ENCODE peak calls at places on chromosomes 6 and 20, in seven cellular contexts. V is body of pancreas, G is A549, P is astrocyte, C is upper lobe of left lung, M is upper lobe of right lung, W is adrenal gland. H is an unnamed sample.

GRCh38 chr6:83160167-83160566 is 32.9 kb downstream of the PGM3 start:
- DNase-seq in V (no peak), G (no peak), P (no peak), C (no peak), M (no peak), W (no peak), H (peak; percentile 63)

GRCh38 chr6:93453956-93454355 is 34.6 kb upstream of the EPHA7 start:
- DNase-seq in V (no peak), G (no peak), P (no peak), C (no peak), M (no peak), W (no peak), H (no peak)

GRCh38 chr20:63810730-63811490 is 20.2 kb downstream of the ZBTB46 start:
- DNase-seq in V (no peak), G (no peak), P (no peak), C (no peak), M (no peak), W (no peak), H (no peak)

GRCh38 chr6:71386215-71386614 is 97.6 kb downstream of the OGFRL1 start:
- DNase-seq in V (no peak), G (no peak), P (no peak), C (no peak), M (no peak), W (no peak), H (no peak)

GRCh38 chr6:53730767-53731166 is 64.0 kb upstream of the LRRC1 start:
- DNase-seq in V (no peak), G (no peak), P (no peak), C (no peak), M (no peak), W (no peak), H (no peak)

GRCh38 chr20:4295226-4295625 is 279.9 kb upstream of the RNF24 start:
- DNase-seq in V (no peak), G (no peak), P (no peak), C (no peak), M (no peak), W (no peak), H (no peak)

GRCh38 chr6:94785514-94785913 is 791.8 kb upstream of the MANEA start:
- DNase-seq in V (no peak), G (no peak), P (no peak), C (no peak), M (no peak), W (no peak), H (no peak)

GRCh38 chr20:7868108-7868507 is 72.2 kb downstream of the HAO1 start:
- DNase-seq in V (no peak), G (no peak), P (no peak), C (no peak), M (no peak), W (no peak), H (no peak)

GRCh38 chr6:38348366-38348765 is 291.4 kb downstream of the BTBD9 start:
- DNase-seq in V (no peak), G (no peak), P (no peak), C (no peak), M (no peak), W (no peak), H (no peak)

GRCh38 chr6:99458319-99458718 is 33.2 kb upstream of the PNISR start:
- DNase-seq in V (no peak), G (peak; percentile 58), P (peak; percentile 7), C (no peak), M (no peak), W (no peak), H (peak; percentile 39)

GRCh38 chr20:10466325-10466724 is 31.2 kb downstream of the SLX4IP start:
- DNase-seq in V (no peak), G (no peak), P (peak; percentile 75), C (no peak), M (no peak), W (no peak), H (peak; percentile 7)

GRCh38 chr6:305371-306206 is 13.3 kb downstream of the DUSP22 start:
- DNase-seq in V (no peak), G (no peak), P (no peak), C (peak; percentile 15), M (no peak), W (no peak), H (no peak)

GRCh38 chr20:50625986-50626677 is 65.2 kb downstream of the RIPOR3 start:
- DNase-seq in V (peak; percentile 41), G (peak; percentile 73), P (no peak), C (peak; percentile 25), M (no peak), W (no peak), H (peak; percentile 71)

GRCh38 chr20:32509639-32510066 is 75.5 kb downstream of the NOL4L start:
- DNase-seq in V (no peak), G (peak; percentile 23), P (no peak), C (peak; percentile 31), M (no peak), W (no peak), H (no peak)
- TF ChIP-seq CTCF in V (no peak), G (peak; percentile 8), P (no peak), C (no peak), M (peak; percentile 27), W (peak; percentile 21), H (no peak)

GRCh38 chr6:26030716-26031115 is 56.5 kb upstream of the HFE start:
- DNase-seq in V (no peak), G (no peak), P (no peak), C (no peak), M (no peak), W (no peak), H (no peak)

GRCh38 chr6:26028753-26029569 is 58.3 kb upstream of the HFE start:
- DNase-seq in V (no peak), G (peak; percentile 46), P (no peak), C (no peak), M (no peak), W (no peak), H (no peak)

GRCh38 chr6:26031151-26031594 is 56.1 kb upstream of the HFE start:
- DNase-seq in V (no peak), G (peak; percentile 43), P (no peak), C (no peak), M (no peak), W (no peak), H (no peak)

GRCh38 chr6:26029570-26029856 is 57.7 kb upstream of the HFE start:
- DNase-seq in V (no peak), G (no peak), P (no peak), C (no peak), M (no peak), W (no peak), H (no peak)

DNA sequence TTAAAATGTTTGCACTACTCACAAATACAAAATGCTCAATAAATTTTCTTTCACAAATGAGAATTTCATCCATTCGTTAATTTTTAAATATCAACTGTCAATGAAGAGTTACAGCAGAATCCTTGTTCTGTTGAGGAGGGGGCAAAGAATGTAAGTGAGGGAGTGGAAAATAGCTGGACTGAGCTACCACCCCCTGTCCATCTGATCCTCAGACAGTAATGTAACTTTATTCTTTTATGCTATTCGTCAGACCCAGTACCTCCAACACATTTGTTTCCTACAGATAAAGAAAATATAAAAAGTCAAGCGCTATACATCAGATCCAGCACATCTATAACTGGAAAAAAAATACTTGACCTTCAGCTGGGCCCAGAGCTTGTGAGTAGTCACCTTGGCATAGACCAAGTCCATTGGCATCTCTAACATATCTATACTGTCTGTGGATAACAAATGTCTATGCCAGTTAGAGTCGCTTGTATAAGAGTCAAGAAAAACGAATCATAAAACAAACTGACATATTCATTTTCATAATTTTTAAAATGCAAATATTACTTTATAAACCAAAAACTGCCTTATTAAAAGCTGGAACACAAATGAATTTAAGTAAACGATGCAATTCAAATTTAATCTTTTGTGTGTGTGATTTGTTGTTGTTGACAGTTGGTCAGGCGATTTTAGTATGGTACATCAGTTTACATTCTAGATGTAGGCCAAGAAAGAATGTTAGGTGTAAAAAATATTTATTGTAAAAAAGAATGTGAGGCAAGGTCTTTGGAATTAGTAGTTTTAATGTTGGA is 57.2 kb upstream of the HFE start:
- DNase-seq in V (no peak), G (no peak), P (no peak), C (no peak), M (no peak), W (no peak), H (no peak)
- H3K4me1 ChIP-seq in V (peaks cover 43% of the 10 kb centered on the region), G (peaks cover 48% of the 10 kb centered on the region), P (peaks cover 37% of the 10 kb centered on the region), C (peaks cover 25% of the 10 kb centered on the region), M (peaks cover 23% of the 10 kb centered on the region), W (peaks cover 37% of the 10 kb centered on the region), H (peaks cover 23% of the 10 kb centered on the region)

GRCh38 chr6:159170999-159171712 is 2.0 kb downstream of the FNDC1 start:
- DNase-seq in V (no peak), G (no peak), P (peak; percentile 86), C (no peak), M (no peak), W (no peak), H (peak; percentile 81)

GRCh38 chr6:159169557-159170332 is 545 bp downstream of the FNDC1 start:
- DNase-seq in V (no peak), G (peak; percentile 23), P (peak; percentile 51), C (no peak), M (no peak), W (peak; percentile 20), H (peak; percentile 55)

GRCh38 chr6:159170333-159170672 is 1.1 kb downstream of the FNDC1 start:
- DNase-seq in V (no peak), G (no peak), P (peak; percentile 48), C (no peak), M (no peak), W (no peak), H (no peak)

GRCh38 chr6:159168536-159169192 is 536 bp upstream of the FNDC1 start:
- DNase-seq in V (no peak), G (peak; percentile 48), P (peak; percentile 36), C (peak; percentile 44), M (no peak), W (peak; percentile 21), H (peak; percentile 64)

DNA sequence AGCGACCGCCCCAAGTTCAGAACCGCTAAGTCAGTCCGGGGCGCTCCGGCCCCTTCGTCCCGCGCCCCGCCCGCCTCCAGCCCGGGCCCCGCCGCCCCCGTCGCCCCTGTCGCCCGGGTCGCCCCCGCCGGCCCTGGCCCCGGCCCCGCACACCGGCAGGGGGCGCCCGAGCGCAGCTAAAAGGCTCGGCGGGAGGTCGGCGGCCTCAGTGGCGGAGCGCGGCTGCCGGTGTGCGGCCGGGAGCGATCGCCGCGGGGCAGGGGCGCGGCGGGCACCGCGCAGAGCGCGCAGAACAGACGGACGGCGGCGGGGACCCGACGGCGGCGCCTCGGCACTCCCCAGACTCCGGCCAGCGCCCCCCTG is at the start of gene FNDC1:
- DNase-seq in V (no peak), G (peak; percentile 2), P (no peak), C (no peak), M (peak; percentile 73), W (peak; percentile 23), H (no peak)
- TF ChIP-seq CTCF in V (peak; percentile 30), G (peak; percentile 70), P (no peak), C (peak; percentile 42), M (no peak), W (no peak), H (no peak)

GRCh38 chr6:30691208-30691872 is 556 bp upstream of the NRM start:
- DNase-seq in V (no peak), G (no peak), P (no peak), C (no peak), M (no peak), W (no peak), H (no peak)

GRCh38 chr6:30689985-30690384 is 799 bp downstream of the NRM start:
- DNase-seq in V (no peak), G (no peak), P (no peak), C (no peak), M (peak; percentile 40), W (no peak), H (no peak)

GRCh38 chr6:30688569-30688968 is 2.1 kb upstream of the PPP1R18 start:
- DNase-seq in V (no peak), G (no peak), P (no peak), C (no peak), M (no peak), W (no peak), H (no peak)

GRCh38 chr6:30689022-30689865 is 1.5 kb downstream of the NRM start:
- DNase-seq in V (no peak), G (no peak), P (no peak), C (no peak), M (no peak), W (no peak), H (no peak)

GRCh38 chr6:30690403-30691207 is at the start of gene NRM:
- DNase-seq in V (peak; percentile 83), G (peak; percentile 73), P (peak; percentile 61), C (peak; percentile 89), M (peak; percentile 92), W (peak; percentile 90), H (peak; percentile 91)
- H3K4me1 ChIP-seq in V (peaks cover 66% of the 10 kb centered on the region), G (peaks cover 45% of the 10 kb centered on the region), P (peaks cover 34% of the 10 kb centered on the region), C (peaks cover 35% of the 10 kb centered on the region), M (peaks cover 32% of the 10 kb centered on the region), W (peaks cover 41% of the 10 kb centered on the region), H (peaks cover 26% of the 10 kb centered on the region)

H was measured in cardiac muscle cell.